ENCODE peak calls at places on chromosomes 6 and 20, in seven cellular contexts. One of them, this sample, is unnamed.

GRCh38 chr20:24787071-24787470 is 162.0 kb upstream of the CST7 start:
- DNase-seq in NCI-H1105: no peak
- DNase-seq in T-helper 9 cell: no peak
- DNase-seq in aorta: no peak
- DNase-seq in sigmoid colon: no peak
- DNase-seq in RCC 7860: no peak
- DNase-seq in AG10803: no peak
- DNase-seq in this sample: no peak

GRCh38 chr20:61210862-61211261 is 41.2 kb upstream of the CDH4 start:
- DNase-seq in NCI-H1105: no peak
- DNase-seq in T-helper 9 cell: no peak
- DNase-seq in aorta: no peak
- DNase-seq in sigmoid colon: no peak
- DNase-seq in RCC 7860: no peak
- DNase-seq in AG10803: no peak
- DNase-seq in this sample: no peak

GRCh38 chr6:19613678-19614077 is 223.5 kb upstream of the ID4 start:
- DNase-seq in NCI-H1105: no peak
- DNase-seq in T-helper 9 cell: no peak
- DNase-seq in aorta: no peak
- DNase-seq in sigmoid colon: no peak
- DNase-seq in RCC 7860: no peak
- DNase-seq in AG10803: no peak
- DNase-seq in this sample: no peak

GRCh38 chr20:17807670-17808069 is 107.9 kb downstream of the BANF2 start:
- DNase-seq in NCI-H1105: no peak
- DNase-seq in T-helper 9 cell: no peak
- DNase-seq in aorta: no peak
- DNase-seq in sigmoid colon: no peak
- DNase-seq in RCC 7860: no peak
- DNase-seq in AG10803: peak
- DNase-seq in this sample: no peak

GRCh38 chr6:11994875-11995461 is 17.1 kb upstream of the HIVEP1 start:
- DNase-seq in NCI-H1105: no peak
- DNase-seq in T-helper 9 cell: no peak
- DNase-seq in aorta: no peak
- DNase-seq in sigmoid colon: no peak
- DNase-seq in RCC 7860: no peak
- DNase-seq in AG10803: no peak
- DNase-seq in this sample: no peak

GRCh38 chr6:18053555-18054445 is 66.4 kb upstream of the KIF13A start:
- DNase-seq in NCI-H1105: no peak
- DNase-seq in T-helper 9 cell: no peak
- DNase-seq in aorta: no peak
- DNase-seq in sigmoid colon: no peak
- DNase-seq in RCC 7860: no peak
- DNase-seq in AG10803: peak
- DNase-seq in this sample: no peak

GRCh38 chr6:82243886-82244285 is 3.7 kb downstream of the IBTK start:
- DNase-seq in NCI-H1105: no peak
- DNase-seq in T-helper 9 cell: no peak
- DNase-seq in aorta: no peak
- DNase-seq in sigmoid colon: no peak
- DNase-seq in RCC 7860: no peak
- DNase-seq in AG10803: no peak
- DNase-seq in this sample: no peak

GRCh38 chr6:138563650-138564049 is 64.4 kb upstream of the NHSL1 start:
- DNase-seq in NCI-H1105: no peak
- DNase-seq in T-helper 9 cell: no peak
- DNase-seq in aorta: no peak
- DNase-seq in sigmoid colon: no peak
- DNase-seq in RCC 7860: no peak
- DNase-seq in AG10803: no peak
- DNase-seq in this sample: no peak

GRCh38 chr20:3815703-3816315 is 4.5 kb upstream of the AP5S1 start:
- DNase-seq in NCI-H1105: no peak
- DNase-seq in T-helper 9 cell: no peak
- DNase-seq in aorta: no peak
- DNase-seq in sigmoid colon: peak
- DNase-seq in RCC 7860: no peak
- DNase-seq in AG10803: no peak
- DNase-seq in this sample: peak

GRCh38 chr20:3887870-3888614 is 1.1 kb upstream of the PANK2 start:
- DNase-seq in NCI-H1105: no peak
- DNase-seq in T-helper 9 cell: no peak
- DNase-seq in aorta: peak
- DNase-seq in sigmoid colon: peak
- DNase-seq in RCC 7860: no peak
- DNase-seq in AG10803: peak
- DNase-seq in this sample: no peak

GRCh38 chr6:62446647-62447316 is 160.8 kb upstream of the KHDRBS2 start:
- DNase-seq in NCI-H1105: no peak
- DNase-seq in T-helper 9 cell: no peak
- DNase-seq in aorta: no peak
- DNase-seq in sigmoid colon: no peak
- DNase-seq in RCC 7860: no peak
- DNase-seq in AG10803: no peak
- DNase-seq in this sample: no peak

GRCh38 chr20:20548527-20549266 is 163.7 kb downstream of the RALGAPA2 start:
- DNase-seq in NCI-H1105: peak
- DNase-seq in T-helper 9 cell: no peak
- DNase-seq in aorta: no peak
- DNase-seq in sigmoid colon: no peak
- DNase-seq in RCC 7860: no peak
- DNase-seq in AG10803: no peak
- DNase-seq in this sample: no peak

GRCh38 chr20:34562643-34563042 is 4.1 kb downstream of the MAP1LC3A start:
- DNase-seq in NCI-H1105: no peak
- DNase-seq in T-helper 9 cell: no peak
- DNase-seq in aorta: no peak
- DNase-seq in sigmoid colon: no peak
- DNase-seq in RCC 7860: peak
- DNase-seq in AG10803: no peak
- DNase-seq in this sample: no peak

GRCh38 chr6:11970114-11970513 is 42.0 kb upstream of the HIVEP1 start:
- DNase-seq in NCI-H1105: no peak
- DNase-seq in T-helper 9 cell: no peak
- DNase-seq in aorta: no peak
- DNase-seq in sigmoid colon: no peak
- DNase-seq in RCC 7860: no peak
- DNase-seq in AG10803: no peak
- DNase-seq in this sample: no peak

GRCh38 chr6:68575765-68576439 is 59.2 kb upstream of the ADGRB3 start:
- DNase-seq in NCI-H1105: peak
- DNase-seq in T-helper 9 cell: no peak
- DNase-seq in aorta: peak
- DNase-seq in sigmoid colon: peak
- DNase-seq in RCC 7860: peak
- DNase-seq in AG10803: no peak
- DNase-seq in this sample: no peak

GRCh38 chr6:498795-499231 is 107.3 kb downstream of the IRF4 start:
- DNase-seq in NCI-H1105: no peak
- DNase-seq in T-helper 9 cell: no peak
- DNase-seq in aorta: no peak
- DNase-seq in sigmoid colon: no peak
- DNase-seq in RCC 7860: no peak
- DNase-seq in AG10803: no peak
- DNase-seq in this sample: no peak

GRCh38 chr20:1857403-1857941 is 37.7 kb upstream of the SIRPA start:
- DNase-seq in NCI-H1105: no peak
- DNase-seq in T-helper 9 cell: no peak
- DNase-seq in aorta: no peak
- DNase-seq in sigmoid colon: no peak
- DNase-seq in RCC 7860: no peak
- DNase-seq in AG10803: no peak
- DNase-seq in this sample: no peak

GRCh38 chr20:22438926-22439325 is 145.4 kb downstream of the FOXA2 start:
- DNase-seq in NCI-H1105: no peak
- DNase-seq in T-helper 9 cell: no peak
- DNase-seq in aorta: no peak
- DNase-seq in sigmoid colon: no peak
- DNase-seq in RCC 7860: no peak
- DNase-seq in AG10803: no peak
- DNase-seq in this sample: no peak

GRCh38 chr6:31332637-31333602 is 24.1 kb downstream of the HLA-B start:
- DNase-seq in NCI-H1105: no peak
- DNase-seq in T-helper 9 cell: no peak
- DNase-seq in aorta: no peak
- DNase-seq in sigmoid colon: no peak
- DNase-seq in RCC 7860: no peak
- DNase-seq in AG10803: no peak
- DNase-seq in this sample: no peak

GRCh38 chr6:138594749-138595148 is 95.5 kb upstream of the NHSL1 start:
- DNase-seq in NCI-H1105: no peak
- DNase-seq in T-helper 9 cell: no peak
- DNase-seq in aorta: no peak
- DNase-seq in sigmoid colon: no peak
- DNase-seq in RCC 7860: no peak
- DNase-seq in AG10803: no peak
- DNase-seq in this sample: no peak

GRCh38 chr20:45104786-45105185 is 3.9 kb upstream of the KCNS1 start:
- DNase-seq in NCI-H1105: no peak
- DNase-seq in T-helper 9 cell: no peak
- DNase-seq in aorta: no peak
- DNase-seq in sigmoid colon: no peak
- DNase-seq in RCC 7860: peak
- DNase-seq in AG10803: peak
- DNase-seq in this sample: no peak

GRCh38 chr6:149940673-149940984 is 1.2 kb upstream of the ULBP2 start:
- DNase-seq in NCI-H1105: no peak
- DNase-seq in T-helper 9 cell: no peak
- DNase-seq in aorta: no peak
- DNase-seq in sigmoid colon: no peak
- DNase-seq in RCC 7860: no peak
- DNase-seq in AG10803: no peak
- DNase-seq in this sample: no peak

GRCh38 chr20:58661298-58662141 is 10.4 kb downstream of the STX16 start:
- DNase-seq in NCI-H1105: no peak
- DNase-seq in T-helper 9 cell: peak
- DNase-seq in aorta: no peak
- DNase-seq in sigmoid colon: no peak
- DNase-seq in RCC 7860: no peak
- DNase-seq in AG10803: no peak
- DNase-seq in this sample: no peak

GRCh38 chr6:27031302-27031701 is 216.2 kb upstream of the PRSS16 start:
- DNase-seq in NCI-H1105: no peak
- DNase-seq in T-helper 9 cell: no peak
- DNase-seq in aorta: no peak
- DNase-seq in sigmoid colon: no peak
- DNase-seq in RCC 7860: peak
- DNase-seq in AG10803: no peak
- DNase-seq in this sample: no peak

GRCh38 chr6:39075010-39075738 is 26.6 kb downstream of the GLP1R start:
- DNase-seq in NCI-H1105: no peak
- DNase-seq in T-helper 9 cell: no peak
- DNase-seq in aorta: no peak
- DNase-seq in sigmoid colon: peak
- DNase-seq in RCC 7860: no peak
- DNase-seq in AG10803: no peak
- DNase-seq in this sample: no peak

GRCh38 chr6:108702106-108702851 is 141.6 kb downstream of the FOXO3 start:
- DNase-seq in NCI-H1105: no peak
- DNase-seq in T-helper 9 cell: no peak
- DNase-seq in aorta: no peak
- DNase-seq in sigmoid colon: no peak
- DNase-seq in RCC 7860: no peak
- DNase-seq in AG10803: no peak
- DNase-seq in this sample: no peak

GRCh38 chr6:49025273-49026240 is 437.5 kb downstream of the MMUT start:
- DNase-seq in NCI-H1105: no peak
- DNase-seq in T-helper 9 cell: no peak
- DNase-seq in aorta: no peak
- DNase-seq in sigmoid colon: no peak
- DNase-seq in RCC 7860: no peak
- DNase-seq in AG10803: no peak
- DNase-seq in this sample: no peak

GRCh38 chr20:23415958-23416583 is 5.2 kb downstream of the NAPB start:
- DNase-seq in NCI-H1105: no peak
- DNase-seq in T-helper 9 cell: no peak
- DNase-seq in aorta: no peak
- DNase-seq in sigmoid colon: no peak
- DNase-seq in RCC 7860: no peak
- DNase-seq in AG10803: peak
- DNase-seq in this sample: peak

GRCh38 chr6:6629416-6629815 is 40.9 kb downstream of the LY86 start:
- DNase-seq in NCI-H1105: no peak
- DNase-seq in T-helper 9 cell: no peak
- DNase-seq in aorta: no peak
- DNase-seq in sigmoid colon: no peak
- DNase-seq in RCC 7860: no peak
- DNase-seq in AG10803: no peak
- DNase-seq in this sample: no peak

GRCh38 chr20:36373089-36373488 is 67.0 kb downstream of the DLGAP4 start:
- DNase-seq in NCI-H1105: no peak
- DNase-seq in T-helper 9 cell: no peak
- DNase-seq in aorta: no peak
- DNase-seq in sigmoid colon: no peak
- DNase-seq in RCC 7860: no peak
- DNase-seq in AG10803: no peak
- DNase-seq in this sample: no peak

GRCh38 chr20:62318411-62319345 is 15.9 kb downstream of the ADRM1 start:
- DNase-seq in NCI-H1105: no peak
- DNase-seq in T-helper 9 cell: no peak
- DNase-seq in aorta: no peak
- DNase-seq in sigmoid colon: no peak
- DNase-seq in RCC 7860: no peak
- DNase-seq in AG10803: no peak
- DNase-seq in this sample: no peak

GRCh38 chr6:79864001-79864400 is 83.4 kb downstream of the ELOVL4 start:
- DNase-seq in NCI-H1105: peak
- DNase-seq in T-helper 9 cell: no peak
- DNase-seq in aorta: no peak
- DNase-seq in sigmoid colon: no peak
- DNase-seq in RCC 7860: no peak
- DNase-seq in AG10803: no peak
- DNase-seq in this sample: no peak

GRCh38 chr6:127279815-127280214 is 13.2 kb downstream of the RNF146 start:
- DNase-seq in NCI-H1105: no peak
- DNase-seq in T-helper 9 cell: no peak
- DNase-seq in aorta: no peak
- DNase-seq in sigmoid colon: no peak
- DNase-seq in RCC 7860: no peak
- DNase-seq in AG10803: no peak
- DNase-seq in this sample: no peak

GRCh38 chr6:15129872-15130271 is 116.0 kb upstream of the JARID2 start:
- DNase-seq in NCI-H1105: no peak
- DNase-seq in T-helper 9 cell: no peak
- DNase-seq in aorta: no peak
- DNase-seq in sigmoid colon: no peak
- DNase-seq in RCC 7860: no peak
- DNase-seq in AG10803: no peak
- DNase-seq in this sample: no peak

This sample was measured in CD8-positive, alpha-beta memory T cell.